ENCODE peak calls at places on chromosomes 2 and 18, in seven cellular contexts. One of them, this sample, is unnamed.

GRCh38 chr2:191246820-191247380 is 1.7 kb downstream of the MYO1B start:
- DNase-seq in HS-5: no peak
- DNase-seq in astrocyte of the spinal cord: peak; percentile 40
- DNase-seq in progenitor cell of endocrine pancreas: no peak
- DNase-seq in AG04450: no peak
- DNase-seq in NCI-H2107: no peak
- DNase-seq in renal cortical epithelial cell: no peak
- DNase-seq in this sample: no peak

GRCh38 chr2:65019010-65019409 is 29.8 kb downstream of the SLC1A4 start:
- DNase-seq in astrocyte of the spinal cord: no peak
- DNase-seq in progenitor cell of endocrine pancreas: no peak
- DNase-seq in NCI-H2107: no peak
- DNase-seq in renal cortical epithelial cell: no peak
- DNase-seq in HS-5: no peak
- DNase-seq in AG04450: no peak
- DNase-seq in this sample: no peak

GRCh38 chr2:74646829-74647482 is 1.2 kb downstream of the M1AP start:
- DNase-seq in AG04450: no peak
- DNase-seq in NCI-H2107: no peak
- DNase-seq in renal cortical epithelial cell: peak; percentile 3
- DNase-seq in astrocyte of the spinal cord: no peak
- DNase-seq in progenitor cell of endocrine pancreas: no peak
- DNase-seq in HS-5: no peak
- DNase-seq in this sample: no peak

GRCh38 chr18:74494514-74494913 is 1.6 kb upstream of the CNDP2 start:
- DNase-seq in HS-5: no peak
- DNase-seq in NCI-H2107: no peak
- DNase-seq in AG04450: no peak
- DNase-seq in astrocyte of the spinal cord: no peak
- DNase-seq in progenitor cell of endocrine pancreas: no peak
- DNase-seq in renal cortical epithelial cell: no peak
- DNase-seq in this sample: no peak

GRCh38 chr2:147110317-147110716 is 734.5 kb upstream of the ACVR2A start:
- DNase-seq in progenitor cell of endocrine pancreas: no peak
- DNase-seq in AG04450: no peak
- DNase-seq in NCI-H2107: no peak
- DNase-seq in renal cortical epithelial cell: peak; percentile 95
- DNase-seq in HS-5: no peak
- DNase-seq in astrocyte of the spinal cord: peak; percentile 50
- DNase-seq in this sample: no peak

GRCh38 chr18:57002627-57003026 is 144.3 kb upstream of the BOD1L2 start:
- DNase-seq in progenitor cell of endocrine pancreas: no peak
- DNase-seq in HS-5: no peak
- DNase-seq in AG04450: no peak
- DNase-seq in renal cortical epithelial cell: no peak
- DNase-seq in astrocyte of the spinal cord: no peak
- DNase-seq in NCI-H2107: peak; percentile 20
- DNase-seq in this sample: no peak

GRCh38 chr2:109381327-109381820 is 232.4 kb downstream of the SEPTIN10 start:
- DNase-seq in HS-5: no peak
- DNase-seq in progenitor cell of endocrine pancreas: no peak
- DNase-seq in AG04450: no peak
- DNase-seq in NCI-H2107: no peak
- DNase-seq in renal cortical epithelial cell: no peak
- DNase-seq in astrocyte of the spinal cord: no peak
- DNase-seq in this sample: no peak

GRCh38 chr2:217466799-217467198 is 536.0 kb downstream of the TNS1 start:
- DNase-seq in renal cortical epithelial cell: peak; percentile 86
- DNase-seq in AG04450: no peak
- DNase-seq in astrocyte of the spinal cord: no peak
- DNase-seq in HS-5: no peak
- DNase-seq in progenitor cell of endocrine pancreas: no peak
- DNase-seq in NCI-H2107: no peak
- DNase-seq in this sample: no peak

GRCh38 chr2:182824056-182824758 is 42.2 kb downstream of the FRZB start:
- DNase-seq in AG04450: no peak
- DNase-seq in astrocyte of the spinal cord: no peak
- DNase-seq in progenitor cell of endocrine pancreas: no peak
- DNase-seq in NCI-H2107: no peak
- DNase-seq in renal cortical epithelial cell: no peak
- DNase-seq in HS-5: no peak
- DNase-seq in this sample: no peak

GRCh38 chr2:168948621-168949212 is 47.6 kb downstream of the G6PC2 start:
- DNase-seq in progenitor cell of endocrine pancreas: no peak
- DNase-seq in AG04450: no peak
- DNase-seq in renal cortical epithelial cell: no peak
- DNase-seq in astrocyte of the spinal cord: no peak
- DNase-seq in HS-5: no peak
- DNase-seq in NCI-H2107: no peak
- DNase-seq in this sample: no peak

GRCh38 chr18:58417752-58418151 is 211.1 kb downstream of the ALPK2 start:
- DNase-seq in HS-5: no peak
- DNase-seq in renal cortical epithelial cell: peak; percentile 80
- DNase-seq in astrocyte of the spinal cord: peak; percentile 75
- DNase-seq in NCI-H2107: no peak
- DNase-seq in AG04450: no peak
- DNase-seq in progenitor cell of endocrine pancreas: no peak
- DNase-seq in this sample: no peak

GRCh38 chr18:76450452-76450851 is 44.6 kb downstream of the ZNF516 start:
- DNase-seq in AG04450: no peak
- DNase-seq in astrocyte of the spinal cord: peak; percentile 63
- DNase-seq in HS-5: no peak
- DNase-seq in progenitor cell of endocrine pancreas: no peak
- DNase-seq in NCI-H2107: no peak
- DNase-seq in renal cortical epithelial cell: no peak
- DNase-seq in this sample: no peak

GRCh38 chr2:35428548-35428947 is 927.0 kb upstream of the CRIM1 start:
- DNase-seq in NCI-H2107: no peak
- DNase-seq in astrocyte of the spinal cord: peak; percentile 7
- DNase-seq in AG04450: no peak
- DNase-seq in renal cortical epithelial cell: peak; percentile 36
- DNase-seq in progenitor cell of endocrine pancreas: no peak
- DNase-seq in HS-5: no peak
- DNase-seq in this sample: no peak

GRCh38 chr2:176130153-176130916 is 830 bp downstream of the HOXD8 start:
- DNase-seq in HS-5: no peak
- DNase-seq in astrocyte of the spinal cord: peak; percentile 73
- DNase-seq in NCI-H2107: no peak
- DNase-seq in AG04450: no peak
- DNase-seq in renal cortical epithelial cell: no peak
- DNase-seq in progenitor cell of endocrine pancreas: no peak
- DNase-seq in this sample: no peak

GRCh38 chr2:165927353-165927752 is 26.2 kb downstream of the TTC21B start:
- DNase-seq in HS-5: no peak
- DNase-seq in renal cortical epithelial cell: peak; percentile 13
- DNase-seq in astrocyte of the spinal cord: no peak
- DNase-seq in progenitor cell of endocrine pancreas: no peak
- DNase-seq in NCI-H2107: no peak
- DNase-seq in AG04450: peak; percentile 4
- DNase-seq in this sample: no peak

GRCh38 chr18:55453186-55453585 is 134.8 kb downstream of the TCF4 start:
- DNase-seq in NCI-H2107: no peak
- DNase-seq in progenitor cell of endocrine pancreas: no peak
- DNase-seq in AG04450: no peak
- DNase-seq in astrocyte of the spinal cord: no peak
- DNase-seq in HS-5: no peak
- DNase-seq in renal cortical epithelial cell: no peak
- DNase-seq in this sample: no peak

GRCh38 chr2:25215948-25216679 is 47.7 kb upstream of the POMC start:
- DNase-seq in AG04450: no peak
- DNase-seq in renal cortical epithelial cell: no peak
- DNase-seq in NCI-H2107: no peak
- DNase-seq in astrocyte of the spinal cord: peak; percentile 39
- DNase-seq in HS-5: no peak
- DNase-seq in progenitor cell of endocrine pancreas: peak; percentile 68
- DNase-seq in this sample: peak; percentile 18

GRCh38 chr2:29115797-29116781 is 874 bp downstream of the CLIP4 start:
- DNase-seq in NCI-H2107: no peak
- DNase-seq in HS-5: no peak
- DNase-seq in renal cortical epithelial cell: peak; percentile 89
- DNase-seq in progenitor cell of endocrine pancreas: peak; percentile 17
- DNase-seq in astrocyte of the spinal cord: peak; percentile 74
- DNase-seq in AG04450: peak; percentile 72
- DNase-seq in this sample: no peak

GRCh38 chr2:47070920-47071824 is 83.9 kb downstream of the STPG4 start:
- DNase-seq in astrocyte of the spinal cord: peak; percentile 88
- DNase-seq in NCI-H2107: no peak
- DNase-seq in AG04450: peak; percentile 80
- DNase-seq in renal cortical epithelial cell: peak; percentile 84
- DNase-seq in progenitor cell of endocrine pancreas: no peak
- DNase-seq in HS-5: no peak
- DNase-seq in this sample: no peak

GRCh38 chr2:133421516-133422324 is 146.5 kb downstream of the NCKAP5 start:
- DNase-seq in AG04450: peak; percentile 24
- DNase-seq in HS-5: no peak
- DNase-seq in NCI-H2107: no peak
- DNase-seq in renal cortical epithelial cell: peak; percentile 92
- DNase-seq in astrocyte of the spinal cord: peak; percentile 61
- DNase-seq in progenitor cell of endocrine pancreas: no peak
- DNase-seq in this sample: no peak

GRCh38 chr2:647691-648231 is 29.4 kb downstream of the TMEM18 start:
- DNase-seq in astrocyte of the spinal cord: no peak
- DNase-seq in HS-5: no peak
- DNase-seq in NCI-H2107: no peak
- DNase-seq in AG04450: no peak
- DNase-seq in renal cortical epithelial cell: no peak
- DNase-seq in progenitor cell of endocrine pancreas: peak; percentile 5
- DNase-seq in this sample: no peak

GRCh38 chr18:49768051-49768391 is 45.3 kb downstream of the ACAA2 start:
- DNase-seq in NCI-H2107: no peak
- DNase-seq in AG04450: peak; percentile 43
- DNase-seq in renal cortical epithelial cell: peak; percentile 61
- DNase-seq in progenitor cell of endocrine pancreas: peak; percentile 44
- DNase-seq in HS-5: no peak
- DNase-seq in astrocyte of the spinal cord: peak; percentile 80
- DNase-seq in this sample: no peak

GRCh38 chr18:26470011-26470637 is 78.2 kb downstream of the KCTD1 start:
- DNase-seq in progenitor cell of endocrine pancreas: no peak
- DNase-seq in astrocyte of the spinal cord: peak; percentile 36
- DNase-seq in renal cortical epithelial cell: peak; percentile 41
- DNase-seq in AG04450: peak; percentile 55
- DNase-seq in NCI-H2107: no peak
- DNase-seq in HS-5: no peak
- DNase-seq in this sample: no peak

GRCh38 chr2:29223851-29224692 is 108.9 kb downstream of the CLIP4 start:
- DNase-seq in renal cortical epithelial cell: peak; percentile 41
- DNase-seq in progenitor cell of endocrine pancreas: no peak
- DNase-seq in HS-5: peak; percentile 8
- DNase-seq in NCI-H2107: no peak
- DNase-seq in astrocyte of the spinal cord: peak; percentile 68
- DNase-seq in AG04450: peak; percentile 11
- DNase-seq in this sample: no peak

GRCh38 chr2:181790716-181791649 is 100.5 kb upstream of the ITPRID2 start:
- DNase-seq in astrocyte of the spinal cord: peak; percentile 98
- DNase-seq in NCI-H2107: no peak
- DNase-seq in renal cortical epithelial cell: peak; percentile 99
- DNase-seq in HS-5: peak; percentile 99
- DNase-seq in AG04450: peak; percentile 91
- DNase-seq in progenitor cell of endocrine pancreas: no peak
- DNase-seq in this sample: no peak

GRCh38 chr18:80229342-80229741 is 18.0 kb downstream of the PARD6G start:
- DNase-seq in NCI-H2107: no peak
- DNase-seq in HS-5: no peak
- DNase-seq in astrocyte of the spinal cord: no peak
- DNase-seq in renal cortical epithelial cell: no peak
- DNase-seq in progenitor cell of endocrine pancreas: no peak
- DNase-seq in AG04450: no peak
- DNase-seq in this sample: no peak

GRCh38 chr2:127094509-127095366 is 12.2 kb downstream of the BIN1 start:
- DNase-seq in NCI-H2107: no peak
- DNase-seq in renal cortical epithelial cell: peak; percentile 58
- DNase-seq in astrocyte of the spinal cord: peak; percentile 47
- DNase-seq in progenitor cell of endocrine pancreas: no peak
- DNase-seq in AG04450: no peak
- DNase-seq in HS-5: no peak
- DNase-seq in this sample: no peak

GRCh38 chr2:9422321-9423099 is 818 bp downstream of the ITGB1BP1 start:
- DNase-seq in NCI-H2107: no peak
- DNase-seq in astrocyte of the spinal cord: peak; percentile 28
- DNase-seq in progenitor cell of endocrine pancreas: no peak
- DNase-seq in renal cortical epithelial cell: no peak
- DNase-seq in HS-5: no peak
- DNase-seq in AG04450: no peak
- DNase-seq in this sample: no peak

GRCh38 chr2:96265840-96266569 is at the start of the genes CIAO1 and TMEM127:
- DNase-seq in NCI-H2107: peak; percentile 95
- DNase-seq in astrocyte of the spinal cord: peak; percentile 98
- DNase-seq in AG04450: peak; percentile 92
- DNase-seq in HS-5: peak; percentile 99
- DNase-seq in progenitor cell of endocrine pancreas: peak; percentile 98
- DNase-seq in renal cortical epithelial cell: peak; percentile 91
- DNase-seq in this sample: peak; percentile 96

GRCh38 chr2:47558116-47559078 is 155.4 kb downstream of the MSH2 start:
- DNase-seq in progenitor cell of endocrine pancreas: no peak
- DNase-seq in renal cortical epithelial cell: peak; percentile 69
- DNase-seq in NCI-H2107: no peak
- DNase-seq in astrocyte of the spinal cord: no peak
- DNase-seq in AG04450: no peak
- DNase-seq in HS-5: no peak
- DNase-seq in this sample: no peak

GRCh38 chr2:238587776-238588660 is 161.3 kb downstream of the ASB1 start:
- DNase-seq in NCI-H2107: no peak
- DNase-seq in progenitor cell of endocrine pancreas: no peak
- DNase-seq in AG04450: no peak
- DNase-seq in renal cortical epithelial cell: no peak
- DNase-seq in astrocyte of the spinal cord: no peak
- DNase-seq in HS-5: no peak
- DNase-seq in this sample: no peak

GRCh38 chr18:50753311-50753710 is 66.5 kb downstream of the MRO start:
- DNase-seq in progenitor cell of endocrine pancreas: no peak
- DNase-seq in AG04450: no peak
- DNase-seq in HS-5: no peak
- DNase-seq in NCI-H2107: no peak
- DNase-seq in renal cortical epithelial cell: no peak
- DNase-seq in astrocyte of the spinal cord: no peak
- DNase-seq in this sample: no peak

GRCh38 chr2:57450170-57450569 is 596.4 kb upstream of the VRK2 start:
- DNase-seq in astrocyte of the spinal cord: no peak
- DNase-seq in progenitor cell of endocrine pancreas: no peak
- DNase-seq in NCI-H2107: no peak
- DNase-seq in AG04450: no peak
- DNase-seq in HS-5: no peak
- DNase-seq in renal cortical epithelial cell: no peak
- DNase-seq in this sample: no peak

GRCh38 chr18:57210711-57211411 is 64.0 kb downstream of the BOD1L2 start:
- DNase-seq in NCI-H2107: no peak
- DNase-seq in AG04450: no peak
- DNase-seq in astrocyte of the spinal cord: no peak
- DNase-seq in HS-5: no peak
- DNase-seq in progenitor cell of endocrine pancreas: no peak
- DNase-seq in renal cortical epithelial cell: no peak
- DNase-seq in this sample: no peak

GRCh38 chr2:238162516-238163441 is 4.0 kb downstream of the ERFE start:
- DNase-seq in astrocyte of the spinal cord: peak; percentile 57
- DNase-seq in NCI-H2107: no peak
- DNase-seq in HS-5: no peak
- DNase-seq in progenitor cell of endocrine pancreas: no peak
- DNase-seq in AG04450: no peak
- DNase-seq in renal cortical epithelial cell: peak; percentile 57
- DNase-seq in this sample: no peak

GRCh38 chr2:168030862-168031624 is 216.4 kb downstream of the STK39 start:
- DNase-seq in renal cortical epithelial cell: peak; percentile 50
- DNase-seq in AG04450: peak; percentile 69
- DNase-seq in astrocyte of the spinal cord: peak; percentile 74
- DNase-seq in HS-5: no peak
- DNase-seq in progenitor cell of endocrine pancreas: no peak
- DNase-seq in NCI-H2107: no peak
- DNase-seq in this sample: no peak